ENCODE peak calls at places on chromosomes 6 and 20, in four cellular contexts. One of them, this sample, is unnamed.

GRCh38 chr6:105382918-105383317 is 20.0 kb downstream of the PREP start:
- DNase-seq in osteocyte: no peak
- DNase-seq in transverse colon: no peak
- DNase-seq in heart right ventricle: no peak
- DNase-seq in this sample: no peak

GRCh38 chr20:64021124-64021975 is 14.6 kb upstream of the C20orf204 start:
- DNase-seq in transverse colon: no peak
- DNase-seq in heart right ventricle: no peak
- DNase-seq in osteocyte: no peak
- DNase-seq in this sample: no peak

GRCh38 chr6:78513856-78514255 is 353.5 kb upstream of the IRAK1BP1 start:
- DNase-seq in osteocyte: no peak
- DNase-seq in transverse colon: no peak
- DNase-seq in heart right ventricle: no peak
- DNase-seq in this sample: no peak

GRCh38 chr20:41363601-41364000 is 3.0 kb downstream of the EMILIN3 start:
- DNase-seq in heart right ventricle: no peak
- DNase-seq in osteocyte: no peak
- DNase-seq in transverse colon: no peak
- DNase-seq in this sample: no peak

GRCh38 chr6:116971959-116972358 is 94.9 kb downstream of the RFX6 start:
- DNase-seq in heart right ventricle: peak
- DNase-seq in osteocyte: no peak
- DNase-seq in transverse colon: peak
- DNase-seq in this sample: peak

GRCh38 chr20:43102394-43102793 is 87.3 kb downstream of the PTPRT start:
- DNase-seq in heart right ventricle: no peak
- DNase-seq in transverse colon: no peak
- DNase-seq in osteocyte: no peak
- DNase-seq in this sample: no peak

GRCh38 chr6:35177139-35177538 is 36.0 kb upstream of the TCP11 start:
- DNase-seq in heart right ventricle: no peak
- DNase-seq in transverse colon: no peak
- DNase-seq in osteocyte: no peak
- DNase-seq in this sample: no peak

GRCh38 chr6:22049002-22049401 is 247.8 kb downstream of the PRL start:
- DNase-seq in transverse colon: no peak
- DNase-seq in heart right ventricle: no peak
- DNase-seq in osteocyte: no peak
- DNase-seq in this sample: no peak

GRCh38 chr20:60816901-60817300 is 435.2 kb upstream of the CDH4 start:
- DNase-seq in heart right ventricle: no peak
- DNase-seq in transverse colon: no peak
- DNase-seq in osteocyte: peak
- DNase-seq in this sample: no peak

GRCh38 chr6:38973178-38974057 is 75.2 kb upstream of the GLP1R start:
- DNase-seq in osteocyte: no peak
- DNase-seq in heart right ventricle: peak
- DNase-seq in transverse colon: no peak
- DNase-seq in this sample: no peak

GRCh38 chr20:18190466-18191233 is 53.0 kb downstream of the KAT14 start:
- DNase-seq in osteocyte: no peak
- DNase-seq in heart right ventricle: no peak
- DNase-seq in transverse colon: no peak
- DNase-seq in this sample: no peak

GRCh38 chr20:59324441-59324840 is 24.0 kb downstream of the EDN3 start:
- DNase-seq in heart right ventricle: no peak
- DNase-seq in transverse colon: no peak
- DNase-seq in osteocyte: no peak
- DNase-seq in this sample: no peak

GRCh38 chr6:138287144-138287955 is 69.1 kb upstream of the PBOV1 start:
- DNase-seq in transverse colon: peak
- DNase-seq in osteocyte: no peak
- DNase-seq in heart right ventricle: no peak
- DNase-seq in this sample: no peak

GRCh38 chr6:106149472-106150069 is 63.4 kb downstream of the PRDM1 start:
- DNase-seq in osteocyte: no peak
- DNase-seq in heart right ventricle: no peak
- DNase-seq in transverse colon: no peak
- DNase-seq in this sample: no peak

GRCh38 chr6:168660400-168660945 is 219.5 kb downstream of the SMOC2 start:
- DNase-seq in transverse colon: no peak
- DNase-seq in heart right ventricle: no peak
- DNase-seq in osteocyte: no peak
- DNase-seq in this sample: no peak

GRCh38 chr20:47970282-47970903 is 185.1 kb upstream of the SULF2 start:
- DNase-seq in osteocyte: no peak
- DNase-seq in transverse colon: no peak
- DNase-seq in heart right ventricle: no peak
- DNase-seq in this sample: no peak

GRCh38 chr6:81865712-81866111 is 113.2 kb upstream of the TENT5A start:
- DNase-seq in osteocyte: no peak
- DNase-seq in heart right ventricle: no peak
- DNase-seq in transverse colon: no peak
- DNase-seq in this sample: no peak

GRCh38 chr6:91098006-91098405 is 511.1 kb upstream of the MAP3K7 start:
- DNase-seq in heart right ventricle: no peak
- DNase-seq in transverse colon: no peak
- DNase-seq in osteocyte: no peak
- DNase-seq in this sample: no peak

GRCh38 chr6:133893324-133893692 is 4.4 kb downstream of the TCF21 start:
- DNase-seq in transverse colon: no peak
- DNase-seq in heart right ventricle: no peak
- DNase-seq in osteocyte: no peak
- DNase-seq in this sample: no peak

GRCh38 chr6:56618050-56618449 is 24.6 kb downstream of the DST start:
- DNase-seq in transverse colon: no peak
- DNase-seq in osteocyte: no peak
- DNase-seq in heart right ventricle: no peak
- DNase-seq in this sample: no peak

GRCh38 chr6:107458687-107459282 is 579 bp downstream of the PDSS2 start:
- DNase-seq in heart right ventricle: no peak
- DNase-seq in transverse colon: peak
- DNase-seq in osteocyte: no peak
- DNase-seq in this sample: no peak

GRCh38 chr6:74068945-74069570 is 373.1 kb downstream of the CD109 start:
- DNase-seq in transverse colon: no peak
- DNase-seq in heart right ventricle: no peak
- DNase-seq in osteocyte: no peak
- DNase-seq in this sample: no peak

GRCh38 chr6:11979866-11980265 is 32.2 kb upstream of the HIVEP1 start:
- DNase-seq in heart right ventricle: no peak
- DNase-seq in osteocyte: no peak
- DNase-seq in transverse colon: no peak
- DNase-seq in this sample: no peak

GRCh38 chr6:11977738-11978137 is 34.4 kb upstream of the HIVEP1 start:
- DNase-seq in osteocyte: no peak
- DNase-seq in heart right ventricle: no peak
- DNase-seq in transverse colon: no peak
- DNase-seq in this sample: no peak

GRCh38 chr6:11976489-11976888 is 35.6 kb upstream of the HIVEP1 start:
- DNase-seq in transverse colon: no peak
- DNase-seq in osteocyte: no peak
- DNase-seq in heart right ventricle: no peak
- DNase-seq in this sample: no peak

GRCh38 chr6:11977193-11977592 is 34.9 kb upstream of the HIVEP1 start:
- DNase-seq in osteocyte: no peak
- DNase-seq in transverse colon: no peak
- DNase-seq in heart right ventricle: no peak
- DNase-seq in this sample: no peak

DNA sequence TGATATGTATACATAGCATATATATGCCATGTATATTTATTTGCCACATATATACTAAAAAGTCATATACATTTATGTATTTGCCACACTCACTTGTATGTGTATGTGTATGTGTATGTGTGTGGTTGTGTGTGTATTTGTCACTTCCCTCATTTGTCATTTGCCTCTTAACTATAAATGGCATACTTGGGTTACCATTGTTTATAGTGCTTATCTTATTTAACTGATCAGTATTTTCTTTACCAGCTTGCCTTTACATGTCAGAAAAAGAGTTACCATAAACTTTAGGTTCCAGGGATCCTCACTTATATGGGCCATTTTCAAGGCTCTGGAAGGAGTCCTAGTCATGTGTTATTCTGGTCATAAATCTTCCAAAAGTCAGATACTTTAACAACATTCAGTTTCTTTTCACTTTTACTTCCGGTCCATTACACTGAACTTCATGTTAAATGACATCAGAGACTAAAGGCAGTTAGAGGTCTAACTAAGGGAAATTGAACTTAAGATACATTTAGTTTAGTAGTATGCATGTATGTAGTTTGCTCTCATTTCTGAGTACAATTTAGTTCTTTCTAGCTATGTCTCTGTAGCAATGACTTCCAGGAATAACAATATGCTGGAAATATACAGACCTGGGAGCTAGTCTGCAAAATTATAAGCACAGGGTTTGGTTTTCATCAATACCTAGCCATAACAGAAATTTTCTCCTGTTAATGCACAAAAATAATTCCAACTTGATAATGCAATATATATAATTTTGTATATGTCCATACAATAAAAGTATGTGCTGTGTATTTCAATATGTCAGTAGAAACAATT is 33.7 kb upstream of the HIVEP1 start:
- DNase-seq in osteocyte: no peak
- DNase-seq in transverse colon: no peak
- DNase-seq in heart right ventricle: no peak
- DNase-seq in this sample: no peak
- TF ChIP-seq CTCF in osteocyte: no peak
- TF ChIP-seq CTCF in transverse colon: no peak
- TF ChIP-seq CTCF in heart right ventricle: no peak
- TF ChIP-seq CTCF in this sample: no peak

GRCh38 chr6:558089-558488 is 98.8 kb downstream of the HUS1B start:
- DNase-seq in transverse colon: no peak
- DNase-seq in heart right ventricle: no peak
- DNase-seq in osteocyte: no peak
- DNase-seq in this sample: no peak
- TF ChIP-seq CTCF in transverse colon: no peak
- TF ChIP-seq CTCF in heart right ventricle: no peak
- TF ChIP-seq CTCF in osteocyte: peak
- TF ChIP-seq CTCF in this sample: peak

GRCh38 chr6:45441811-45442453 is 64.2 kb upstream of the SUPT3H start:
- DNase-seq in heart right ventricle: no peak
- DNase-seq in osteocyte: no peak
- DNase-seq in transverse colon: no peak
- DNase-seq in this sample: no peak
- TF ChIP-seq CTCF in heart right ventricle: no peak
- TF ChIP-seq CTCF in osteocyte: no peak
- TF ChIP-seq CTCF in transverse colon: no peak
- TF ChIP-seq CTCF in this sample: no peak

GRCh38 chr6:11078266-11078665 is 15.4 kb upstream of the SMIM13 start:
- DNase-seq in osteocyte: no peak
- DNase-seq in transverse colon: no peak
- DNase-seq in heart right ventricle: no peak
- DNase-seq in this sample: no peak
- TF ChIP-seq CTCF in osteocyte: no peak
- TF ChIP-seq CTCF in transverse colon: no peak
- TF ChIP-seq CTCF in heart right ventricle: no peak
- TF ChIP-seq CTCF in this sample: no peak

DNA sequence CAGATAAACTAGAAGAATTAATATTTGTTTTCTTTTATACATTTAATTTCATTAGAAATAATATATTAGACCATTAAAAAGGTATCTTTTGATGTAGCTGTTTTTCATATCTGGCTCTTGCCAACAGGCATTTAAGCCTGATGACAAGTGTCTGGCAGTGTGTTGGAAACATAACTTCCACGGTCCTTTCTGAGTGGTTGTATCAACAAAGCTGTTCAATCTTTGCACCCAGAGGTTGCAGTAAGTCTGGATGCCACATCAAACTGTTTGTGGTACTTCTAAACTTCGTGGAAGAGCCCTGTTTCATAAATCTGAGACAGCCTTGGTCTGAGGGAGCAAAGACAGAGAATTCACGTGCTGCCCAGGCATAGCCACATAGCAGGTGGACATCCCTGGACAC is 197.4 kb downstream of the TRDN start:
- DNase-seq in transverse colon: no peak
- DNase-seq in osteocyte: no peak
- DNase-seq in heart right ventricle: peak
- DNase-seq in this sample: no peak
- TF ChIP-seq CTCF in transverse colon: no peak
- TF ChIP-seq CTCF in osteocyte: no peak
- TF ChIP-seq CTCF in heart right ventricle: no peak
- TF ChIP-seq CTCF in this sample: no peak